ENCODE peak calls at places on chromosomes 11 and 22, in ten cellular contexts. M is CD8-positive, alpha-beta T cell; A is uterus; C is tibial nerve; K is cardiac muscle cell; I is A549; V is ovary; H is fibroblast of lung; G is HCT116; E is esophagus muscularis mucosa. Y is an unnamed sample. For H3K9me3, the result is how much of the 10 kb centered on the place peaks cover.

GRCh38 chr11:67647471-67647870 is 3.1 kb downstream of the ACY3 start:
- DNase-seq in M (no peak), A (no peak), C (no peak), K (no peak), I (no peak), V (peak), H (no peak), G (no peak), E (no peak), Y (no peak)

GRCh38 chr22:23219787-23220484 is 39.6 kb downstream of the BCR start:
- DNase-seq in M (peak), A (no peak), C (no peak), K (no peak), I (no peak), V (no peak), H (peak), G (no peak), E (no peak), Y (peak)

GRCh38 chr11:116330439-116331185 is 442.2 kb downstream of the BUD13 start:
- DNase-seq in M (no peak), A (no peak), C (no peak), K (peak), I (no peak), V (no peak), H (no peak), G (no peak), E (peak), Y (no peak)

GRCh38 chr11:1564535-1565172 is 7.4 kb downstream of the DUSP8 start:
- DNase-seq in M (no peak), A (peak), C (no peak), K (peak), I (peak), V (no peak), H (peak), G (no peak), E (no peak), Y (no peak)

GRCh38 chr11:69878927-69879733 is 59.9 kb upstream of the FGF3 start:
- DNase-seq in M (no peak), A (no peak), C (no peak), K (no peak), I (no peak), V (no peak), H (no peak), G (no peak), E (no peak), Y (no peak)

GRCh38 chr22:25757686-25758085 is 15.7 kb downstream of the MYO18B start:
- DNase-seq in M (no peak), A (no peak), C (no peak), K (no peak), I (no peak), V (no peak), H (no peak), G (no peak), E (no peak), Y (no peak)

GRCh38 chr11:134215836-134216235 is 7.9 kb downstream of the NCAPD3 start:
- DNase-seq in M (no peak), A (no peak), C (no peak), K (no peak), I (no peak), V (no peak), H (no peak), G (no peak), E (no peak), Y (no peak)

GRCh38 chr11:1207451-1208360 is 15.2 kb upstream of the MUC5B start:
- DNase-seq in M (no peak), A (no peak), C (no peak), K (no peak), I (no peak), V (no peak), H (no peak), G (no peak), E (no peak), Y (no peak)

GRCh38 chr11:45484326-45484725 is 181.1 kb downstream of the CHST1 start:
- DNase-seq in M (no peak), A (no peak), C (no peak), K (no peak), I (no peak), V (no peak), H (no peak), G (no peak), E (no peak), Y (no peak)

DNA sequence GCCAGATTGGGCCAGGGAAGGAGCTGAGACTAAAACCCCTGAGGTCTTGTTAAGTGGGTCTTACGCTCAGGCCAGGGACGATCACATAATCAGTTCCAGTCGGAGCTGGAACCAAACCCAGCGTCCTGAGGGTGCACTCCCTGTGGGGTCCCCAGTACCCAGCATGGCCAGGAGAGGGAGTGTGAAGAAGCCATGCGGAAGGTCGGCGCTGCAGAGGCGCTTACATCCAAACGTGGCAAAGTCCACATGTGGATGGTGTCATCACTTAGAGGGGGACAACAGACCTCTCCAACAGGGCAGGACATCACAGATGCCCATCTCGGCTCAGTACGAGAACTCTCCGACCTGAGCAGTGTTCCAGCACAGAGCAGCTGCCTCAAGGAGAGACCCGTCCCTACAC is 8.3 kb downstream of the ATP5MGL start:
- DNase-seq in M (no peak), A (no peak), C (peak), K (no peak), I (no peak), V (no peak), H (no peak), G (no peak), E (no peak), Y (no peak)
- TF ChIP-seq CTCF in M (no peak), A (no peak), C (no peak), K (peak), I (no peak), V (no peak), H (peak), G (peak), E (no peak), Y (no peak)

GRCh38 chr22:47355388-47355725 is 592.9 kb downstream of the TBC1D22A start:
- DNase-seq in M (no peak), A (no peak), C (no peak), K (no peak), I (no peak), V (no peak), H (no peak), G (no peak), E (no peak), Y (no peak)
- H3K9me3 ChIP-seq in M (under half), A (under half), C (under half), K (under half), I (under half), V (under half), H (under half), G (under half), E (under half), Y (under half)

GRCh38 chr11:80349986-80350385 is 909.2 kb upstream of the TENM4 start:
- DNase-seq in M (no peak), A (no peak), C (no peak), K (no peak), I (no peak), V (no peak), H (no peak), G (no peak), E (no peak), Y (no peak)

GRCh38 chr11:80350541-80350940 is 909.7 kb upstream of the TENM4 start:
- DNase-seq in M (no peak), A (no peak), C (no peak), K (no peak), I (no peak), V (no peak), H (no peak), G (no peak), E (no peak), Y (no peak)

DNA sequence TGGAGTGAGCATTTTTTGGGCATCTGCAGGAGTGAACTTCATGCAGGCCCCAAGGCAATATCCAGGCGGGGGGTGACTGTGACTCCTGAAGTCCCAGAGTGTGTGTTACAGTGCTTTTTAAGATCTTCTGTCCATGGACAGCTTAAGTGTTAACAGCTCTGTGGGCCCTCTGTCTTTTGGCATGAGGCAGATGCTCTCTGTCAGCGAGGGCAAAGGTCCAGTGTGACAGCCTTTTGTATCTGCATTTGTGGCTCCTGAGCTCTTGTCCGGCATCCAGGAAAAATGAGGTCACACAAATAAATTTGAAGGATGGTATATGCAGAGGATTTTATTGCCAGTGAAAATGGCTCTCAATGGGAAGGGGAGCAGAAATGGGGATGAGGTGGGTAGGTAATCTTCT is 905.8 kb upstream of the TENM4 start:
- DNase-seq in M (no peak), A (no peak), C (no peak), K (peak), I (no peak), V (no peak), H (no peak), G (no peak), E (peak), Y (no peak)
- H3K27ac ChIP-seq in M (no peak), A (no peak), C (no peak), K (peak), I (no peak), V (no peak), H (no peak), G (no peak), E (no peak), Y (no peak)

GRCh38 chr11:114060402-114061052 is 1.0 kb downstream of the ZBTB16 start:
- DNase-seq in M (no peak), A (no peak), C (no peak), K (peak), I (no peak), V (peak), H (peak), G (no peak), E (no peak), Y (peak)

GRCh38 chr11:114059278-114059983 is at the start of gene ZBTB16:
- DNase-seq in M (peak), A (peak), C (peak), K (peak), I (no peak), V (peak), H (no peak), G (no peak), E (peak), Y (peak)

GRCh38 chr11:114061053-114062049 is 1.8 kb downstream of the ZBTB16 start:
- DNase-seq in M (no peak), A (peak), C (no peak), K (no peak), I (no peak), V (peak), H (no peak), G (no peak), E (no peak), Y (no peak)

GRCh38 chr11:114058871-114059277 is 637 bp upstream of the ZBTB16 start:
- DNase-seq in M (no peak), A (peak), C (no peak), K (no peak), I (no peak), V (peak), H (no peak), G (no peak), E (no peak), Y (no peak)

GRCh38 chr11:114059984-114060401 is 482 bp downstream of the ZBTB16 start:
- DNase-seq in M (no peak), A (peak), C (no peak), K (peak), I (peak), V (no peak), H (no peak), G (no peak), E (no peak), Y (no peak)
- TF ChIP-seq CTCF in M (no peak), A (no peak), C (no peak), K (peak), I (no peak), V (peak), H (no peak), G (no peak), E (no peak), Y (no peak)